ENCODE peak calls at places on chromosomes 2 and 18, in ten cellular contexts. J, U, W, Q, H, G, N, Y, V and C are unnamed samples.

GRCh38 chr2:65536596-65536995 is 104.2 kb upstream of the SPRED2 start:
- DNase-seq in J (no peak), U (no peak), W (no peak), Q (no peak), H (no peak), G (no peak), N (no peak), Y (no peak), V (no peak), C (no peak)

GRCh38 chr2:179657068-179657467 is 204.3 kb downstream of the ZNF385B start:
- DNase-seq in J (no peak), U (no peak), W (no peak), Q (no peak), H (no peak), G (no peak), N (no peak), Y (no peak), V (no peak), C (no peak)

GRCh38 chr2:157107877-157108276 is 149.6 kb upstream of the GALNT5 start:
- DNase-seq in J (peak; percentile 21), U (no peak), W (peak; percentile 88), Q (peak; percentile 53), H (peak; percentile 21), G (no peak), N (no peak), Y (no peak), V (no peak), C (no peak)

GRCh38 chr2:182593394-182593707 is 122.7 kb upstream of the DNAJC10 start:
- DNase-seq in J (peak; percentile 79), U (no peak), W (peak; percentile 78), Q (no peak), H (peak; percentile 31), G (no peak), N (no peak), Y (no peak), V (no peak), C (no peak)

GRCh38 chr2:49080681-49081080 is 73.6 kb downstream of the FSHR start:
- DNase-seq in J (no peak), U (no peak), W (no peak), Q (no peak), H (no peak), G (no peak), N (no peak), Y (no peak), V (no peak), C (no peak)

GRCh38 chr2:29878898-29879297 is 42.5 kb downstream of the ALK start:
- DNase-seq in J (no peak), U (no peak), W (no peak), Q (no peak), H (peak; percentile 45), G (no peak), N (no peak), Y (no peak), V (no peak), C (no peak)

GRCh38 chr18:9055185-9055584 is 47.3 kb upstream of the NDUFV2 start:
- DNase-seq in J (peak; percentile 79), U (no peak), W (no peak), Q (no peak), H (peak; percentile 71), G (no peak), N (no peak), Y (no peak), V (no peak), C (no peak)

GRCh38 chr2:234243871-234244565 is 193.5 kb downstream of the SPP2 start:
- DNase-seq in J (peak; percentile 25), U (no peak), W (no peak), Q (peak; percentile 47), H (peak; percentile 36), G (no peak), N (no peak), Y (no peak), V (no peak), C (no peak)

GRCh38 chr2:28507806-28508764 is 12.2 kb downstream of the PLB1 start:
- DNase-seq in J (no peak), U (no peak), W (no peak), Q (no peak), H (no peak), G (no peak), N (peak; percentile 19), Y (no peak), V (no peak), C (no peak)

GRCh38 chr2:218072002-218072401 is 2.9 kb downstream of the RUFY4 start:
- DNase-seq in J (no peak), U (no peak), W (no peak), Q (no peak), H (no peak), G (no peak), N (no peak), Y (no peak), V (no peak), C (no peak)

GRCh38 chr2:229879551-229879950 is 42.3 kb downstream of the TRIP12 start:
- DNase-seq in J (no peak), U (no peak), W (no peak), Q (no peak), H (no peak), G (no peak), N (no peak), Y (no peak), V (no peak), C (no peak)

GRCh38 chr18:76398295-76398694 is 96.7 kb downstream of the ZNF516 start:
- DNase-seq in J (peak; percentile 49), U (no peak), W (no peak), Q (no peak), H (no peak), G (no peak), N (no peak), Y (no peak), V (no peak), C (no peak)

GRCh38 chr2:165610591-165611029 is 141.1 kb downstream of the CSRNP3 start:
- DNase-seq in J (no peak), U (no peak), W (no peak), Q (no peak), H (peak; percentile 37), G (no peak), N (no peak), Y (no peak), V (no peak), C (no peak)

GRCh38 chr2:150690870-150691269 is 203.4 kb upstream of the RND3 start:
- DNase-seq in J (peak; percentile 53), U (no peak), W (no peak), Q (no peak), H (peak; percentile 24), G (no peak), N (no peak), Y (no peak), V (no peak), C (no peak)

GRCh38 chr18:29241199-29241598 is 1064.3 kb upstream of the CDH2 start:
- DNase-seq in J (no peak), U (no peak), W (no peak), Q (no peak), H (peak; percentile 79), G (no peak), N (no peak), Y (no peak), V (no peak), C (no peak)

GRCh38 chr2:239599299-239599698 is 198.5 kb upstream of the HDAC4 start:
- DNase-seq in J (no peak), U (no peak), W (no peak), Q (no peak), H (no peak), G (peak; percentile 7), N (no peak), Y (peak; percentile 58), V (no peak), C (no peak)

GRCh38 chr2:220670461-220670979 is 901.6 kb downstream of the EPHA4 start:
- DNase-seq in J (no peak), U (no peak), W (no peak), Q (peak; percentile 99), H (no peak), G (no peak), N (no peak), Y (no peak), V (no peak), C (no peak)

GRCh38 chr2:16160281-16161084 is 220.1 kb downstream of the MYCN start:
- DNase-seq in J (no peak), U (no peak), W (no peak), Q (no peak), H (no peak), G (no peak), N (no peak), Y (no peak), V (no peak), C (no peak)

GRCh38 chr2:167776359-167776758 is 471.0 kb downstream of the STK39 start:
- DNase-seq in J (no peak), U (no peak), W (no peak), Q (no peak), H (no peak), G (no peak), N (no peak), Y (no peak), V (no peak), C (no peak)

GRCh38 chr2:105888625-105889024 is 143.9 kb downstream of the NCK2 start:
- DNase-seq in J (no peak), U (no peak), W (peak; percentile 62), Q (no peak), H (peak; percentile 24), G (no peak), N (no peak), Y (no peak), V (no peak), C (no peak)

GRCh38 chr2:112627060-112628040 is 18.4 kb upstream of the SLC20A1 start:
- DNase-seq in J (peak; percentile 98), U (no peak), W (no peak), Q (no peak), H (peak; percentile 73), G (no peak), N (no peak), Y (peak; percentile 84), V (peak; percentile 72), C (peak; percentile 55)